ENCODE peak calls at places on chromosomes 16 and 17, in nine cellular contexts. W is HCT116, N is stomach, D is astrocyte of the cerebellum, L is Panc1, H is transverse colon, G is AG09309, A is lower lobe of right lung, Y is right lobe of liver. F is an unnamed sample.

GRCh38 chr16:28609631-28610594 is at the start of gene SULT1A1:
- DNase-seq in D (no peak), H (peak), G (no peak), W (no peak), A (peak), L (no peak), N (peak), Y (peak), F (peak)

GRCh38 chr17:33125552-33125950 is 133.9 kb downstream of the SPACA3 start:
- DNase-seq in L (no peak), N (no peak), W (no peak), D (no peak), G (no peak), A (no peak), Y (no peak), H (no peak), F (no peak)

GRCh38 chr17:28717578-28718316 is at the start of gene RAB34:
- DNase-seq in H (peak), A (peak), N (peak), L (no peak), W (no peak), Y (no peak), D (peak), G (peak), F (peak)

GRCh38 chr17:76544123-76544915 is 4.5 kb downstream of the PRCD start:
- DNase-seq in A (no peak), G (no peak), L (no peak), W (no peak), Y (peak), H (no peak), D (no peak), N (no peak), F (no peak)

GRCh38 chr17:41324180-41325075 is 8.9 kb upstream of the KRTAP17-1 start:
- DNase-seq in A (no peak), Y (no peak), D (no peak), N (no peak), H (peak), G (no peak), W (peak), L (no peak), F (peak)

GRCh38 chr17:65173284-65173793 is 36.2 kb downstream of the RGS9 start:
- DNase-seq in D (no peak), L (no peak), H (peak), W (no peak), G (no peak), N (peak), A (no peak), Y (no peak), F (peak)

GRCh38 chr16:74107795-74108610 is 188.6 kb upstream of the PSMD7 start:
- DNase-seq in H (peak), A (peak), N (peak), W (peak), D (no peak), Y (peak), G (peak), L (peak), F (peak)

GRCh38 chr16:48203974-48204824 is 39.9 kb upstream of the LONP2 start:
- DNase-seq in A (no peak), L (no peak), H (peak), G (no peak), N (no peak), W (no peak), Y (peak), D (no peak), F (no peak)

GRCh38 chr17:64020068-64020766 is at the start of gene ICAM2:
- DNase-seq in G (no peak), Y (peak), H (peak), W (no peak), L (no peak), A (peak), N (peak), D (no peak), F (no peak)

GRCh38 chr16:30924086-30924714 is 828 bp downstream of the FBXL19 start:
- DNase-seq in H (peak), G (no peak), D (no peak), N (no peak), A (peak), L (no peak), W (no peak), Y (peak), F (no peak)

GRCh38 chr16:56880176-56880575 is 15.2 kb downstream of the SLC12A3 start:
- DNase-seq in A (no peak), H (no peak), L (no peak), G (no peak), N (no peak), Y (no peak), W (no peak), D (no peak), F (no peak)

GRCh38 chr16:54923055-54923473 is 7.6 kb upstream of the IRX5 start:
- DNase-seq in H (no peak), A (no peak), W (no peak), L (no peak), Y (no peak), N (no peak), D (no peak), G (no peak), F (no peak)

GRCh38 chr16:370980-371728 is 816 bp upstream of the MRPL28 start:
- DNase-seq in L (no peak), N (no peak), D (no peak), A (no peak), W (no peak), Y (no peak), G (no peak), H (peak), F (no peak)

GRCh38 chr16:81500833-81501521 is 56.4 kb downstream of the CMIP start:
- DNase-seq in H (no peak), A (no peak), D (peak), W (no peak), G (peak), N (no peak), Y (no peak), L (no peak), F (no peak)

GRCh38 chr17:33121272-33121671 is 129.6 kb downstream of the SPACA3 start:
- DNase-seq in L (no peak), G (no peak), A (no peak), D (no peak), W (no peak), N (no peak), Y (no peak), H (no peak), F (no peak)

GRCh38 chr16:19162085-19162484 is 6.0 kb upstream of the SYT17 start:
- DNase-seq in N (no peak), L (no peak), G (no peak), A (no peak), D (no peak), W (no peak), H (no peak), Y (no peak), F (no peak)

GRCh38 chr16:78230832-78231231 is 131.4 kb downstream of the WWOX start:
- DNase-seq in G (no peak), A (no peak), L (no peak), Y (no peak), N (no peak), D (no peak), W (no peak), H (peak), F (peak)

GRCh38 chr17:28188841-28189263 is 130.1 kb upstream of the TMEM97 start:
- DNase-seq in N (no peak), D (no peak), H (no peak), A (no peak), G (no peak), W (no peak), L (no peak), Y (no peak), F (no peak)

GRCh38 chr17:2854662-2855061 is 58.4 kb downstream of the RAP1GAP2 start:
- DNase-seq in Y (no peak), A (no peak), L (no peak), N (peak), G (no peak), H (peak), W (no peak), D (no peak), F (no peak)

GRCh38 chr16:57194512-57194911 is 8.4 kb downstream of the RSPRY1 start:
- DNase-seq in L (peak), Y (no peak), D (peak), A (no peak), N (no peak), H (no peak), W (peak), G (peak), F (peak)

GRCh38 chr17:65584604-65585521 is 23.4 kb upstream of the AXIN2 start:
- DNase-seq in Y (peak), N (no peak), H (no peak), W (no peak), G (no peak), L (no peak), A (no peak), D (no peak), F (no peak)

GRCh38 chr17:58492238-58493121 is 4.3 kb upstream of the HSF5 start:
- DNase-seq in D (no peak), W (no peak), L (no peak), A (no peak), Y (no peak), H (no peak), G (no peak), N (no peak), F (no peak)

DNA sequence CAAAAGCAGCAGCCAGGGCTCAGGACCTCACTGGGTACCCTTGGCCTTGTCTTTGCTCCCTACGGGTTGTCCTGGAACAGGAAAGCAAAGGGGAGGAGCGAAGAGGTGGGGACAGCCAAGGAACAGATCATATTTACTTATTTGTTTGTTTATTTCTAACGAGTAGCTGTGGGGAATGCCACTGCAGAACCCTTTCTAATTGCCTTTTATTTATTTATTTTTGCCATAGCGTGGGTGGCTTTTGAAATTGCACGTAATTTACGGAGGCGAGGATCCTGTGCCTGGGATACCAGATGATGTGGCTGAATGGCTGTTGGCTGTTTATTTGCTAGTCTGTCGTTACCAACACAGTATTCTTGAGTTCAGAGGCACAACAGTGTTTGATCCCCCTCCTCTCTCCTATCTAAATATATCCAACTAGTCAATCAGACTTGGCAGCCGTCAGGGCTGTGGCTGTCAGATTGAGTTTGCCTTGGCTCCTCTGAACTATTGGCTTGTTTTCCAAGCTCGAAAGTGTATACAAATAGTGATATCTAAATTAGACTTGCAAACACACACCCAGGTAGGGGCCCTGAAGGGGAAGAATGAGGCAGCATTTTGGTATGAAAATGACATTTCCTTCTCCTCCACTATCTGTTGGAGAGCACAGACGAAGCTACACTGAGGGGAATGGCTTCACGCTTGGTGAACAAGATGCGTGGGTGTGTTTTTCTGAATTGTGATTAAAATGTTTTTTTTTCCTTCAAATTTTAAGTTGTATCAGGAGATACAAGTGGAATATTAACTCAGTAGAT is 110.4 kb downstream of the MSI2 start:
- DNase-seq in G (no peak), Y (peak), D (no peak), A (no peak), H (no peak), N (peak), W (no peak), L (no peak), F (peak)
- TF ChIP-seq CTCF in G (no peak), Y (no peak), D (no peak), A (no peak), H (no peak), N (no peak), W (no peak), L (no peak), F (no peak)

GRCh38 chr16:24983521-24983920 is 31.6 kb downstream of the ARHGAP17 start:
- DNase-seq in L (no peak), Y (no peak), A (no peak), W (no peak), D (no peak), N (no peak), H (no peak), G (no peak), F (peak)

GRCh38 chr16:24976971-24977672 is 38.0 kb downstream of the ARHGAP17 start:
- DNase-seq in H (no peak), Y (peak), G (no peak), D (no peak), N (no peak), A (no peak), W (no peak), L (no peak), F (no peak)

GRCh38 chr16:24978370-24978914 is 36.7 kb downstream of the ARHGAP17 start:
- DNase-seq in A (no peak), Y (peak), W (no peak), L (no peak), G (no peak), H (no peak), N (no peak), D (no peak), F (no peak)

GRCh38 chr16:24977673-24978065 is 37.5 kb downstream of the ARHGAP17 start:
- DNase-seq in G (no peak), Y (peak), D (peak), W (no peak), H (no peak), A (no peak), L (no peak), N (no peak), F (peak)

DNA sequence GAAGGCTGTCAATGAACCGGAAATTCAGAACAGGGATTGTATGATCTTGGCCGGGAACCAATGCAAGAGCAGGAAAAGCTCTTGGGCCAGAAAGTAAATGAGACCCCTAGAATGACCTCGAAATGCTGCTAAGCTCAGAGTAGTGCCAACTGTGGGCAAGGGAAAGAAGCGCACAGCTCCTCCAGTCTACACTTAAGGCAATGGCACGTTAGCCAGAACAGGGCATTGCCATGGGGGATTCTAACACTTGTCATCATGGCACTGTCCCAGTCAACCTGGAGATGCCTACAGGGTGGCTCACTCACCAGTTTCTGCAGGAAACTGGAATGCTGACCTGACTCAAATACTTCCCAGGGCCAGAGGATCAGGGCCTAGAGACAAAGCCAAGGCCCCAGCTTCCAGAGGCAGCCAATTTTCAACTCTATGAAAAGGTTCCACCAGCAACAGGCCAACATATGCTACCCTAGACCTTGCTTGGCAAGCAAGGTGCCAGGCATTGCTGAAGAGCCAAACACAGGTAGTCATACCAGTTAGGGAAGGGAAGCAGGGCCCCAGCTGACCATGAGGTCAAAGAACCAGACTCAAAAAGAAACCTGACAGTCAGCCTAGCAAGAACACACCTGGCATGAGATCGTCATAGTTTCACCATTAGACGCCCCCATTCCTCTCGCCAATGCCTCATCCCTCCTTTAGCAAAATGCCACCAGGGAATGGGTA is 34.9 kb downstream of the ARHGAP17 start:
- DNase-seq in G (no peak), L (no peak), Y (peak), H (no peak), W (no peak), N (no peak), D (no peak), A (no peak), F (no peak)
- H3K4me3 ChIP-seq in G (no peak), L (no peak), Y (no peak), H (no peak), W (no peak), N (no peak), D (no peak), A (peak), F (no peak)

GRCh38 chr16:1428511-1428910 is 2.4 kb upstream of the PERCC1 start:
- DNase-seq in A (no peak), H (no peak), L (no peak), Y (no peak), D (no peak), N (no peak), G (no peak), W (no peak), F (peak)
- TF ChIP-seq CTCF in A (peak), H (peak), L (no peak), Y (peak), D (peak), N (no peak), G (peak), W (peak), F (peak)

GRCh38 chr17:46179375-46179999 is 13.7 kb downstream of the KANSL1 start:
- DNase-seq in N (no peak), W (no peak), L (no peak), A (no peak), G (no peak), H (no peak), Y (no peak), D (no peak), F (no peak)
- H3K4me3 ChIP-seq in N (no peak), W (no peak), L (no peak), A (no peak), G (no peak), H (no peak), Y (no peak), D (no peak), F (no peak)

DNA sequence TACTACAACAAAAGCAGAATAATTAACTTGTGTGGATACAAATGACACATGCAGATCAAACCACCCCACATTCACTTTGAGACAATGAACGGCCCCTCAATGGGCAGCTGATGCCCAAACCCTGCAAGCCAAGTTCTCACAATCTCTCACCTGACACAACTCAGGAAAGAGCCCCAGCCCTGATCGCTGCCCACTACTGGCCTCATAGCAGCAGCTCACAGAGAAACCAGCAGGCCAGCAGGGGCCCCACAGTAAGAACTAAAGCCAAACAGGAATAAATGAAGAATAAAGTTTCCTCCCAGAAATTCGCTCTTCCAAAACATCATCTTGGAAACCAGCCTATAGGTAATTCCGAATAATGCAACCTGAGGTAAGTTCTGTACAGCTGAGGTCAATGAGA is 7.7 kb downstream of the AKTIP start:
- DNase-seq in Y (no peak), L (no peak), D (no peak), W (no peak), H (no peak), G (no peak), A (no peak), N (no peak), F (no peak)
- TF ChIP-seq CTCF in Y (no peak), L (peak), D (peak), W (no peak), H (no peak), G (no peak), A (no peak), N (no peak), F (no peak)

GRCh38 chr17:81399481-81400153 is 4.4 kb downstream of the BAHCC1 start:
- DNase-seq in Y (no peak), G (no peak), W (no peak), N (no peak), H (no peak), A (no peak), L (no peak), D (no peak), F (no peak)
- H3K4me3 ChIP-seq in Y (peak), G (peak), W (peak), N (peak), H (peak), A (peak), L (peak), D (peak), F (peak)

GRCh38 chr17:75365009-75365930 is 40.2 kb downstream of the GRB2 start:
- DNase-seq in L (no peak), N (no peak), Y (no peak), H (no peak), A (no peak), W (no peak), D (no peak), G (no peak), F (no peak)
- TF ChIP-seq CTCF in L (no peak), N (no peak), Y (no peak), H (no peak), A (no peak), W (no peak), D (no peak), G (no peak), F (no peak)

DNA sequence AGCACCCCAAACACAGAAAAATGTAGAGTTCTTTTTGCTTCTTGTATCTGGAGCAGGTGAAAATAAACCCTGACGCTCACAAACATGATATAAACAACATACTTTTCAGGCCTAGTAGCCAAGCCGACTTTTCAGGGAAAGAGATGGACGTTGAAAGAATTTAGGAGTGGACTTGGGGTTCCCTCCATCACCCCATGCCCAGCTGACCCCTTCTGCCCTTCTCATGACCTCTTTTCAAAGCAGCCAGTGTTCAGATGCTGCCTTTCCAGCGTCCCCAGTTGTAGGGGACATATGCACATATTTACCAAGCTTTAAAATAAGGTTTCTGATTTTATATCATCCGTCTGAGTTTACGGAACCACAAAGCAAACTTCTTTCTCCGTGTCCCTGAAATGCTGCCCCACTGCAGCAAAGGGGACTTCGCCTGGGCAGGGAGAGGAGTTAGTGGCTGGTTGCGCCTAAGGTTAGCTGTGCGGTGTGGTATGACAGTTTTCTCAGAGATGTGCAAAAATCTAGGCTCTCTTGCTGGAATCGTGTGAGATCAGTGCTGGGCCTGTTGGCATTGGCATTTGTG is 235.5 kb downstream of the MRTFB start:
- DNase-seq in H (no peak), N (no peak), A (no peak), W (no peak), G (no peak), L (no peak), D (no peak), Y (no peak), F (no peak)
- H3K4me3 ChIP-seq in H (no peak), N (no peak), A (no peak), W (peak), G (no peak), L (peak), D (no peak), Y (no peak), F (no peak)